ENCODE peak calls at places on chromosome 3, in five cellular contexts. One of them, this sample, is unnamed.

GRCh38 chr3:35664460-35664919 is 25.2 kb downstream of the ARPP21 start:
- DNase-seq in WERI-Rb-1: peak; percentile 80
- DNase-seq in bronchial epithelial cell: peak; percentile 33
- DNase-seq in BJ: no peak
- DNase-seq in pancreas: peak; percentile 15
- DNase-seq in this sample: peak; percentile 15

GRCh38 chr3:22117091-22117490 is 366.1 kb upstream of the ZNF385D start:
- DNase-seq in WERI-Rb-1: no peak
- DNase-seq in bronchial epithelial cell: no peak
- DNase-seq in BJ: no peak
- DNase-seq in pancreas: no peak
- DNase-seq in this sample: no peak

GRCh38 chr3:57446318-57446841 is 97.8 kb downstream of the DNAH12 start:
- DNase-seq in WERI-Rb-1: no peak
- DNase-seq in bronchial epithelial cell: no peak
- DNase-seq in BJ: peak; percentile 20
- DNase-seq in pancreas: no peak
- DNase-seq in this sample: no peak

GRCh38 chr3:88222343-88222742 is 72.6 kb downstream of the C3orf38 start:
- DNase-seq in WERI-Rb-1: no peak
- DNase-seq in bronchial epithelial cell: no peak
- DNase-seq in BJ: no peak
- DNase-seq in pancreas: no peak
- DNase-seq in this sample: no peak

GRCh38 chr3:70603103-70603502 is 290.7 kb upstream of the MDFIC2 start:
- DNase-seq in WERI-Rb-1: no peak
- DNase-seq in bronchial epithelial cell: no peak
- DNase-seq in BJ: no peak
- DNase-seq in pancreas: no peak
- DNase-seq in this sample: no peak

GRCh38 chr3:139608924-139609323 is 68.8 kb downstream of the NMNAT3 start:
- DNase-seq in WERI-Rb-1: no peak
- DNase-seq in bronchial epithelial cell: no peak
- DNase-seq in BJ: no peak
- DNase-seq in pancreas: no peak
- DNase-seq in this sample: no peak

GRCh38 chr3:160225181-160226025 is at the start of gene C3orf80:
- DNase-seq in WERI-Rb-1: peak; percentile 87
- DNase-seq in bronchial epithelial cell: peak; percentile 15
- DNase-seq in BJ: no peak
- DNase-seq in pancreas: peak; percentile 37
- DNase-seq in this sample: no peak

GRCh38 chr3:138947303-138948121 is 495 bp downstream of the FOXL2NB start:
- DNase-seq in WERI-Rb-1: peak; percentile 17
- DNase-seq in bronchial epithelial cell: no peak
- DNase-seq in BJ: no peak
- DNase-seq in pancreas: no peak
- DNase-seq in this sample: no peak

GRCh38 chr3:123375014-123375940 is 73.6 kb downstream of the ADCY5 start:
- DNase-seq in WERI-Rb-1: peak; percentile 60
- DNase-seq in bronchial epithelial cell: no peak
- DNase-seq in BJ: no peak
- DNase-seq in pancreas: no peak
- DNase-seq in this sample: no peak

GRCh38 chr3:101963902-101964362 is 114.6 kb downstream of the NFKBIZ start:
- DNase-seq in WERI-Rb-1: no peak
- DNase-seq in bronchial epithelial cell: peak; percentile 93
- DNase-seq in BJ: peak; percentile 21
- DNase-seq in pancreas: no peak
- DNase-seq in this sample: peak; percentile 30

DNA sequence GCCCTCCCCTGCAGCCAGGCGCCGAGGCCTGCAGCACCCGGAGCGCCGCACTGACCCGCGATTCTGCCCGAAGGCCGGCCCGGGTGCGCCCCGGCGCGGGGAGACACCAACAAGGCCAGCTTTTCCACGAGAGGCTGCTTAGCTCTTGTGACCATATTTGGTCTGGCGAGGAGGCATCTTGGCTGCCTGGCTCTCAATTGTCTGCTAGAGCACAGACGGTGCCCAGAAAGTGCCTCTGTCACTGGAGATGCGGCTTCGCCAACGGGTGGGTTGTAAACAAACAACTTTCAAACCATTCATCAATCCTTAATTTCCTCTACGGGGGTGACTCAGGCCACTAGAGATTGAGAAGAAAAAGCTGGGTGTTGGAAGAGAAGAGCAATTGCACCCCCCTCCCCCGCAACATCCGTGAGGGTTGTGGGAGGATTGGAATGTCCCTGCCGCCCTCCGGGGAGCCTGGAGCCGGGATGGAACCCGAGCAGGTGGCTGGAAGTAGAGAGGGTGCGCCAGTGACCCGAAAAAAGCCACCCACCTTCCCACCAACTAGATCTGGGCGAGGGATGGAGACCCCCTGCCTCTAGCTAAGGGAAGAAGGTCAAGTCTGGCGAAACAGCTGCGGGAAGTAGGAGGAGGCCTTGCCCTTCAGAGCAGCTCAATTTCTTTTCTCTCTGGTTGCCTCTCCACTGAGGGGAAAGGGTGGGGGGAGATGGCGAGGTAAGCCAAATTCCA is 783 bp upstream of the WWTR1 start:
- DNase-seq in WERI-Rb-1: peak; percentile 19
- DNase-seq in bronchial epithelial cell: peak; percentile 66
- DNase-seq in BJ: peak; percentile 32
- DNase-seq in pancreas: peak; percentile 64
- DNase-seq in this sample: peak; percentile 86
- TF ChIP-seq CTCF in WERI-Rb-1: no peak
- TF ChIP-seq CTCF in bronchial epithelial cell: peak; percentile 38
- TF ChIP-seq CTCF in BJ: peak; percentile 11
- TF ChIP-seq CTCF in pancreas: no peak
- TF ChIP-seq CTCF in this sample: peak; percentile 25

GRCh38 chr3:51395493-51396213 is 4.6 kb downstream of the RBM15B start:
- DNase-seq in WERI-Rb-1: no peak
- DNase-seq in bronchial epithelial cell: no peak
- DNase-seq in BJ: no peak
- DNase-seq in pancreas: no peak
- DNase-seq in this sample: no peak
- H3K36me3 ChIP-seq in WERI-Rb-1: peaks cover 78% of the 10 kb centered on the region
- H3K36me3 ChIP-seq in bronchial epithelial cell: peaks cover 17% of the 10 kb centered on the region
- H3K36me3 ChIP-seq in BJ: peaks cover 26% of the 10 kb centered on the region
- H3K36me3 ChIP-seq in pancreas: peaks cover 16% of the 10 kb centered on the region
- H3K36me3 ChIP-seq in this sample: no peaks in the 10 kb centered on the region

DNA sequence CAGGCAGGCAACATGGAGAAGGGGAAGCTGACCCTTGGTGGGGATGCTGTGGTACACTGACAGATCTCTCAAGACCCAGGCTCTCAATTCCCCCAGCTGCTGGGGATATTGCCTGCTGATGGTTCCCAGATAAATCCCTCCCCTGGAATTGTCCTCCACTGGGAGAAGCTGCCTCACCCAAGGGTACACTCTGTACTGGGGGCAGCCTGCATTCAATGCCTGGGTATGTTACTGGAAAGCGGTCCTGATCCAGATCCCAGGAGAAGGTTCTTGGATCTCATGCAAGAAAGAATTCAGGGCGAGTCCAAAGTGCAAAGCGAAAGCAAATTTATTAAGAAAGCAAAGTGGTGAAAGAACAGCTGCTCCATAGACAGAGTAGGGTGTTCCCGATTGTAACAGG is 591.4 kb upstream of the ADAMTS9 start:
- DNase-seq in WERI-Rb-1: no peak
- DNase-seq in bronchial epithelial cell: no peak
- DNase-seq in BJ: no peak
- DNase-seq in pancreas: no peak
- DNase-seq in this sample: no peak
- H3K4me3 ChIP-seq in WERI-Rb-1: no peak overlapping the region
- H3K4me3 ChIP-seq in bronchial epithelial cell: no peak overlapping the region
- H3K4me3 ChIP-seq in BJ: no peak overlapping the region
- H3K4me3 ChIP-seq in pancreas: no peak overlapping the region
- H3K4me3 ChIP-seq in this sample: no peak overlapping the region

DNA sequence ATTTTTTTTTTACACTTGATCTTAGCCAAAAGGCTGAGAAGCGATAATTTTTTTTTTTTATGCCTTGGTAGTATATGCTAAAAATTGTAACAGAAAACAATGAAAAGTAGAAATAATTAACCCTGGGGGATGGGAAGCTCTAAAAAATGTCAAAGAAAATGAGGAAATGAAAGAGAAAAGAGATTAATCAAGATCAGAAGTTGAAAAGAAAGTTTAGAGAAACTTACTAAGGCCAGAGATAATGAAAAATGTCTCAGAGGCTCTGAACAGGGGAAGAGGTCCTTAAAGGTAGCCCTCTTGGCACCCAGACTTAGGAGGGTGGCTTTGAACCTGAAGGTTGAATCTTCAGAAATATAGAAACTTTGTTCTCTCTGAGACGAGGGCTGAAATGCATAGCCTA is 58.6 kb upstream of the ZBED2 start:
- DNase-seq in WERI-Rb-1: no peak
- DNase-seq in bronchial epithelial cell: no peak
- DNase-seq in BJ: no peak
- DNase-seq in pancreas: no peak
- DNase-seq in this sample: no peak
- TF ChIP-seq CTCF in WERI-Rb-1: no peak
- TF ChIP-seq CTCF in bronchial epithelial cell: no peak
- TF ChIP-seq CTCF in BJ: no peak
- TF ChIP-seq CTCF in pancreas: no peak
- TF ChIP-seq CTCF in this sample: no peak

GRCh38 chr3:53234130-53234840 is 21.5 kb downstream of the TKT start:
- DNase-seq in WERI-Rb-1: no peak
- DNase-seq in bronchial epithelial cell: no peak
- DNase-seq in BJ: no peak
- DNase-seq in pancreas: no peak
- DNase-seq in this sample: no peak

GRCh38 chr3:53234841-53235232 is 21.0 kb downstream of the TKT start:
- DNase-seq in WERI-Rb-1: no peak
- DNase-seq in bronchial epithelial cell: no peak
- DNase-seq in BJ: no peak
- DNase-seq in pancreas: no peak
- DNase-seq in this sample: no peak

GRCh38 chr3:53236112-53236841 is 19.5 kb downstream of the TKT start:
- DNase-seq in WERI-Rb-1: no peak
- DNase-seq in bronchial epithelial cell: peak; percentile 72
- DNase-seq in BJ: peak; percentile 48
- DNase-seq in pancreas: peak; percentile 79
- DNase-seq in this sample: peak; percentile 37

GRCh38 chr3:53238051-53238850 is 17.6 kb downstream of the TKT start:
- DNase-seq in WERI-Rb-1: no peak
- DNase-seq in bronchial epithelial cell: peak; percentile 92
- DNase-seq in BJ: peak; percentile 94
- DNase-seq in pancreas: peak; percentile 60
- DNase-seq in this sample: no peak

GRCh38 chr3:53235545-53235944 is 20.3 kb downstream of the TKT start:
- DNase-seq in WERI-Rb-1: no peak
- DNase-seq in bronchial epithelial cell: no peak
- DNase-seq in BJ: no peak
- DNase-seq in pancreas: no peak
- DNase-seq in this sample: no peak
- H3K36me3 ChIP-seq in WERI-Rb-1: peaks cover 94% of the 10 kb centered on the region
- H3K36me3 ChIP-seq in bronchial epithelial cell: peaks cover 67% of the 10 kb centered on the region
- H3K36me3 ChIP-seq in BJ: peaks cover 70% of the 10 kb centered on the region
- H3K36me3 ChIP-seq in pancreas: peaks cover 37% of the 10 kb centered on the region
- H3K36me3 ChIP-seq in this sample: no peaks in the 10 kb centered on the region